ENCODE peak calls at places on chromosomes 3 and 15, in six cellular contexts. K is ovary, C is esophagus squamous epithelium, G is body of pancreas, J is endothelial cell of umbilical vein, N is breast epithelium. B is an unnamed sample. For H3K27me3 and H3K4me1, the result is how much of the 10 kb centered on the place peaks cover.

GRCh38 chr3:139302084-139302800 is 41.6 kb upstream of the MRPS22 start:
- DNase-seq in K (peak), C (no peak), G (peak), J (no peak), N (peak), B (peak)

GRCh38 chr3:20539666-20540460 is 353.9 kb upstream of the SGO1 start:
- DNase-seq in K (no peak), C (no peak), G (no peak), J (no peak), N (no peak), B (no peak)

GRCh38 chr3:38543602-38544001 is 47.5 kb downstream of the EXOG start:
- DNase-seq in K (no peak), C (no peak), G (no peak), J (no peak), N (no peak), B (peak)

GRCh38 chr3:42631650-42632049 is 21.8 kb upstream of the ZBTB47 start:
- DNase-seq in K (no peak), C (no peak), G (no peak), J (no peak), N (no peak), B (no peak)

GRCh38 chr3:186930639-186931486 is 537 bp downstream of the ST6GAL1 start:
- DNase-seq in K (peak), C (peak), G (peak), J (peak), N (no peak), B (peak)

GRCh38 chr3:30609930-30610701 is 3.7 kb downstream of the TGFBR2 start:
- DNase-seq in K (no peak), C (no peak), G (no peak), J (no peak), N (no peak), B (no peak)

GRCh38 chr15:63984331-63984730 is 62.0 kb downstream of the DAPK2 start:
- DNase-seq in K (no peak), C (no peak), G (no peak), J (no peak), N (no peak), B (no peak)

GRCh38 chr3:63973406-63973805 is 49.9 kb downstream of the PSMD6 start:
- DNase-seq in K (no peak), C (no peak), G (peak), J (no peak), N (no peak), B (no peak)

GRCh38 chr3:136787226-136787793 is 31.6 kb upstream of the SLC35G2 start:
- DNase-seq in K (no peak), C (no peak), G (peak), J (peak), N (no peak), B (no peak)

GRCh38 chr3:148861277-148861869 is 3.7 kb upstream of the CPA3 start:
- DNase-seq in K (no peak), C (no peak), G (no peak), J (peak), N (no peak), B (no peak)

GRCh38 chr15:99738047-99738847 is 5.0 kb upstream of the LYSMD4 start:
- DNase-seq in K (no peak), C (no peak), G (no peak), J (no peak), N (no peak), B (no peak)

GRCh38 chr3:127002195-127003174 is 19.6 kb downstream of the PLXNA1 start:
- DNase-seq in K (peak), C (no peak), G (peak), J (peak), N (peak), B (peak)

GRCh38 chr3:44223274-44223673 is 18.4 kb upstream of the TOPAZ1 start:
- DNase-seq in K (no peak), C (no peak), G (no peak), J (no peak), N (no peak), B (no peak)

GRCh38 chr3:158631986-158632385 is 12.3 kb upstream of the GFM1 start:
- DNase-seq in K (no peak), C (no peak), G (no peak), J (no peak), N (no peak), B (no peak)

GRCh38 chr15:52102468-52102867 is 10.1 kb downstream of the BCL2L10 start:
- DNase-seq in K (no peak), C (no peak), G (no peak), J (peak), N (no peak), B (no peak)

GRCh38 chr3:119965692-119966091 is 128.6 kb downstream of the GSK3B start:
- DNase-seq in K (no peak), C (no peak), G (no peak), J (no peak), N (no peak), B (no peak)

GRCh38 chr15:23912191-23912590 is 225.1 kb upstream of the NDN start:
- DNase-seq in K (no peak), C (no peak), G (peak), J (no peak), N (no peak), B (no peak)

GRCh38 chr15:29538110-29538509 is 268.5 kb upstream of the NSMCE3 start:
- DNase-seq in K (no peak), C (no peak), G (peak), J (no peak), N (no peak), B (no peak)

GRCh38 chr3:68878322-68878721 is 54.0 kb downstream of the TAFA4 start:
- DNase-seq in K (no peak), C (no peak), G (no peak), J (peak), N (no peak), B (no peak)

GRCh38 chr3:149968216-149968615 is 2.5 kb downstream of the PFN2 start:
- DNase-seq in K (no peak), C (no peak), G (no peak), J (no peak), N (no peak), B (no peak)

GRCh38 chr3:79515072-79515471 is 252.7 kb downstream of the ROBO1 start:
- DNase-seq in K (no peak), C (no peak), G (no peak), J (peak), N (peak), B (no peak)

GRCh38 chr3:81216192-81216591 is 545.3 kb downstream of the GBE1 start:
- DNase-seq in K (no peak), C (no peak), G (no peak), J (peak), N (no peak), B (no peak)

GRCh38 chr3:62242846-62243245 is 130.5 kb downstream of the FEZF2 start:
- DNase-seq in K (no peak), C (no peak), G (no peak), J (no peak), N (no peak), B (no peak)

GRCh38 chr15:78035319-78035718 is 42.2 kb downstream of the TBC1D2B start:
- DNase-seq in K (no peak), C (no peak), G (peak), J (peak), N (no peak), B (no peak)

GRCh38 chr3:147431746-147432145 is 22.6 kb downstream of the ZIC1 start:
- DNase-seq in K (no peak), C (no peak), G (no peak), J (no peak), N (no peak), B (no peak)

GRCh38 chr3:127490271-127491023 is 100.1 kb downstream of the TPRA1 start:
- DNase-seq in K (no peak), C (no peak), G (no peak), J (no peak), N (no peak), B (no peak)

GRCh38 chr3:126474498-126475410 is 937 bp downstream of the ZXDC start:
- DNase-seq in K (peak), C (peak), G (peak), J (peak), N (peak), B (peak)

DNA sequence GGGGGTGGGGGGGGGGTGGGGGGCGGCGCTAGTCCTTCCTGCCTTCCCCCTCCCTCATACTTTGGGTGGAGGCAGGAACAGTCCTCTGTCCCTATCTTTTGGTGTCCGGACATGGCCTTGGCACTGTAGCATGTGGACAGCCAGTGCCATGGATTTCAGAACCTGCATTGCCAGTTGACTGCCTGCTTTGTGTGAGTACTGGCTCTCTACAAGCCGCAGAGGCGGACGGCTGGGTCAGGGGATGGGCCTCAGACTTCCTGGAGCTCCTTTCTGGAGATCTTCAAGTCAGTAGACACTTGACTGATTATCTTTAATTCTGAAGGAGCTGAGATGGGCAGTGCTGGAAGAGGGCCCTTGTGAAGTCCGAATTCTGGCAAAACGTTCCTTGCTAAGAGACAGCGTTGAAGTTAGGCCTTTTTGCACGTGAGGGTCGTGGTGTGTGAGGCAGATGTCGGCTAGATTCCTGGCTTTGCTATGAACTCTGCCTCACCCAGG is 2.5 kb downstream of the CLDN11 start:
- DNase-seq in K (peak), C (no peak), G (no peak), J (peak), N (peak), B (peak)
- H3K27me3 ChIP-seq in K (under half), C (under half), G (under half), J (under half), N (under half), B (under half)

GRCh38 chr3:160399347-160400047 is at the start of gene SMC4:
- DNase-seq in K (no peak), C (peak), G (peak), J (peak), N (peak), B (peak)
- TF ChIP-seq POLR2A in K (no peak), C (peak), G (peak), J (peak), N (no peak), B (peak)

GRCh38 chr15:62417444-62417843 is 252.4 kb upstream of the C2CD4B start:
- DNase-seq in K (no peak), C (no peak), G (no peak), J (no peak), N (no peak), B (no peak)
- H3K4me1 ChIP-seq in K (under half), C (under half), G (under half), J (under half), N (under half), B (under half)

GRCh38 chr15:74992619-74993018 is 2.7 kb upstream of the SCAMP5 start:
- DNase-seq in K (no peak), C (no peak), G (no peak), J (no peak), N (no peak), B (no peak)

GRCh38 chr15:74995182-74995778 is at the start of gene SCAMP5:
- DNase-seq in K (peak), C (peak), G (peak), J (peak), N (peak), B (peak)

GRCh38 chr15:74995779-74996765 is 709 bp downstream of the SCAMP5 start:
- DNase-seq in K (peak), C (no peak), G (peak), J (no peak), N (no peak), B (no peak)

GRCh38 chr15:74994685-74995084 is 678 bp upstream of the SCAMP5 start:
- DNase-seq in K (no peak), C (no peak), G (no peak), J (no peak), N (no peak), B (no peak)

GRCh38 chr15:74994236-74994635 is 1.1 kb upstream of the SCAMP5 start:
- DNase-seq in K (no peak), C (no peak), G (no peak), J (no peak), N (no peak), B (no peak)
- H3K27me3 ChIP-seq in K (under half), C (under half), G (under half), J (under half), N (under half), B (under half)